ENCODE peak calls at places on chromosomes 2 and 18, in four cellular contexts. F is A172; Y is CD8-positive, alpha-beta memory T cell; H is activated naive CD4-positive, alpha-beta T cell treated with anti-CD3 and anti-CD28 coated beads, Interleukin-2, amount 10 ng/mL, durations not matched to agents 7 days and 5 days. R is an unnamed sample.

GRCh38 chr2:164060031-164060430 is 324.2 kb upstream of the FIGN start:
- DNase-seq in F (no peak), Y (no peak), H (no peak), R (no peak)

GRCh38 chr2:96747061-96747460 is 7.2 kb upstream of the LMAN2L start:
- DNase-seq in H (no peak), Y (no peak), F (no peak), R (no peak)

GRCh38 chr2:100878000-100878786 is 58.3 kb downstream of the NPAS2 start:
- DNase-seq in Y (no peak), H (no peak), F (no peak), R (no peak)

GRCh38 chr2:176234216-176234615 is 35.0 kb upstream of the MTX2 start:
- DNase-seq in F (peak; percentile 26), Y (no peak), H (no peak), R (no peak)

GRCh38 chr2:16268301-16269000 is 328.1 kb downstream of the MYCN start:
- DNase-seq in H (no peak), F (no peak), Y (no peak), R (no peak)

GRCh38 chr2:51720826-51721225 is 688.9 kb upstream of the NRXN1 start:
- DNase-seq in H (no peak), Y (no peak), F (no peak), R (no peak)

GRCh38 chr2:176392125-176392704 is 123.0 kb downstream of the MTX2 start:
- DNase-seq in F (no peak), Y (no peak), H (no peak), R (no peak)

GRCh38 chr18:79609841-79610281 is 69.7 kb upstream of the CTDP1 start:
- DNase-seq in F (no peak), Y (no peak), H (no peak), R (no peak)

GRCh38 chr2:159086332-159086731 is 117.9 kb downstream of the TANC1 start:
- DNase-seq in H (no peak), F (no peak), Y (no peak), R (no peak)

GRCh38 chr2:201643216-201643651 is at the start of gene TMEM237:
- DNase-seq in F (no peak), Y (peak; percentile 44), H (peak; percentile 64), R (no peak)

GRCh38 chr2:69789762-69790600 is 39.5 kb upstream of the GMCL1 start:
- DNase-seq in F (no peak), H (no peak), Y (no peak), R (no peak)

GRCh38 chr2:168174761-168175160 is 72.6 kb downstream of the STK39 start:
- DNase-seq in F (no peak), H (peak; percentile 25), Y (no peak), R (no peak)

GRCh38 chr2:216156822-216157221 is 47.7 kb downstream of the XRCC5 start:
- DNase-seq in F (no peak), Y (no peak), H (no peak), R (no peak)

GRCh38 chr2:150485114-150485870 is 2.2 kb downstream of the RND3 start:
- DNase-seq in Y (no peak), H (no peak), F (no peak), R (no peak)

GRCh38 chr2:84969511-84970265 is 1.3 kb upstream of the KCMF1 start:
- DNase-seq in H (peak; percentile 50), Y (peak; percentile 5), F (no peak), R (no peak)

GRCh38 chr2:148789059-148789458 is 86.0 kb upstream of the KIF5C start:
- DNase-seq in H (no peak), F (no peak), Y (no peak), R (no peak)

GRCh38 chr2:227939271-227940027 is 68.0 kb downstream of the DAW1 start:
- DNase-seq in F (peak; percentile 50), Y (no peak), H (peak; percentile 20), R (no peak)

GRCh38 chr2:174485763-174486613 is 841 bp downstream of the GPR155 start:
- DNase-seq in F (peak; percentile 11), Y (no peak), H (peak; percentile 53), R (no peak)

GRCh38 chr18:79678665-79679551 is 695 bp upstream of the CTDP1 start:
- DNase-seq in H (peak; percentile 99), Y (peak; percentile 97), F (peak; percentile 92), R (peak; percentile 95)

GRCh38 chr2:131493199-131494018 is 1.2 kb upstream of the MZT2A start:
- DNase-seq in H (peak; percentile 31), F (no peak), Y (no peak), R (no peak)

GRCh38 chr18:38747153-38747552 is 1181.6 kb upstream of the CELF4 start:
- DNase-seq in Y (no peak), F (no peak), H (no peak), R (no peak)

GRCh38 chr2:48934807-48935206 is 179.3 kb upstream of the LHCGR start:
- DNase-seq in F (no peak), H (no peak), Y (no peak), R (no peak)

GRCh38 chr2:96869824-96870630 is at the start of gene SEMA4C:
- DNase-seq in H (peak; percentile 74), Y (peak; percentile 48), F (no peak), R (no peak)

GRCh38 chr2:128494640-128495321 is 176.1 kb upstream of the HS6ST1 start:
- DNase-seq in H (no peak), Y (no peak), F (no peak), R (no peak)

GRCh38 chr2:37326866-37327634 is 2.4 kb upstream of the PRKD3 start:
- DNase-seq in H (no peak), F (no peak), Y (no peak), R (no peak)

GRCh38 chr2:98537390-98537972 is 70.8 kb downstream of the COA5 start:
- DNase-seq in F (no peak), H (no peak), Y (no peak), R (no peak)

GRCh38 chr2:63408530-63408929 is 179.7 kb downstream of the WDPCP start:
- DNase-seq in F (peak; percentile 4), Y (no peak), H (no peak), R (no peak)

GRCh38 chr2:236507393-236508085 is 62.1 kb upstream of the ACKR3 start:
- DNase-seq in F (no peak), Y (peak; percentile 26), H (peak; percentile 73), R (no peak)

GRCh38 chr18:34795070-34795740 is 85.1 kb downstream of the DTNA start:
- DNase-seq in Y (no peak), H (no peak), F (no peak), R (no peak)

GRCh38 chr2:42457011-42457410 is 36.8 kb downstream of the KCNG3 start:
- DNase-seq in H (no peak), F (no peak), Y (no peak), R (no peak)

GRCh38 chr2:167191588-167191987 is 303.3 kb downstream of the XIRP2 start:
- DNase-seq in Y (no peak), F (no peak), H (no peak), R (no peak)

GRCh38 chr2:238113611-238114010 is 13.5 kb downstream of the ESPNL start:
- DNase-seq in H (no peak), F (no peak), Y (no peak), R (no peak)

GRCh38 chr18:63132819-63133200 is 186.8 kb downstream of the BCL2 start:
- DNase-seq in F (no peak), H (no peak), Y (no peak), R (no peak)

GRCh38 chr2:28622101-28622499 is 126.2 kb downstream of the PLB1 start:
- DNase-seq in F (no peak), H (no peak), Y (no peak), R (no peak)

GRCh38 chr18:59232309-59233016 is 12.5 kb downstream of the GRP start:
- DNase-seq in H (no peak), Y (no peak), F (no peak), R (no peak)

GRCh38 chr2:74149570-74150319 is 2.0 kb upstream of the BOLA3 start:
- DNase-seq in H (no peak), F (no peak), Y (no peak), R (no peak)

GRCh38 chr2:27170569-27171337 is 21.9 kb downstream of the TCF23 start:
- DNase-seq in Y (no peak), H (no peak), F (peak; percentile 16), R (no peak)

GRCh38 chr2:212580117-212580516 is 41.5 kb upstream of the ERBB4 start:
- DNase-seq in H (no peak), F (no peak), Y (no peak), R (no peak)

GRCh38 chr18:24271381-24272331 is 126.0 kb downstream of the OSBPL1A start:
- DNase-seq in Y (no peak), F (peak; percentile 56), H (peak; percentile 51), R (no peak)